ENCODE peak calls at places on chromosome 20, in nine cellular contexts. One of them, this sample, is unnamed.

GRCh38 chr20:6094038-6094437 is 28.8 kb downstream of the FERMT1 start:
- DNase-seq in HCT116: no peak
- DNase-seq in Karpas-422: no peak
- DNase-seq in OCI-LY7: peak; percentile 5
- DNase-seq in GM23248: no peak
- DNase-seq in hepatocyte: no peak
- DNase-seq in MM.1S: no peak
- DNase-seq in PC-9: no peak
- DNase-seq in PC-3: no peak
- DNase-seq in this sample: no peak

GRCh38 chr20:34834459-34834893 is 9.0 kb upstream of the NCOA6 start:
- DNase-seq in HCT116: peak; percentile 21
- DNase-seq in Karpas-422: peak; percentile 85
- DNase-seq in OCI-LY7: peak; percentile 67
- DNase-seq in GM23248: peak; percentile 58
- DNase-seq in hepatocyte: peak; percentile 29
- DNase-seq in MM.1S: peak; percentile 58
- DNase-seq in PC-9: peak; percentile 52
- DNase-seq in PC-3: peak; percentile 86
- DNase-seq in this sample: peak; percentile 53

GRCh38 chr20:43569282-43569681 is 10.5 kb downstream of the SGK2 start:
- DNase-seq in HCT116: no peak
- DNase-seq in Karpas-422: no peak
- DNase-seq in OCI-LY7: no peak
- DNase-seq in GM23248: no peak
- DNase-seq in hepatocyte: no peak
- DNase-seq in MM.1S: no peak
- DNase-seq in PC-9: no peak
- DNase-seq in PC-3: no peak
- DNase-seq in this sample: no peak

GRCh38 chr20:51003776-51004175 is 19.1 kb downstream of the KCNG1 start:
- DNase-seq in HCT116: no peak
- DNase-seq in Karpas-422: no peak
- DNase-seq in OCI-LY7: no peak
- DNase-seq in GM23248: no peak
- DNase-seq in hepatocyte: no peak
- DNase-seq in MM.1S: no peak
- DNase-seq in PC-9: no peak
- DNase-seq in PC-3: no peak
- DNase-seq in this sample: no peak

GRCh38 chr20:36572701-36573102 is 695 bp upstream of the TGIF2 start:
- DNase-seq in HCT116: no peak
- DNase-seq in Karpas-422: peak; percentile 74
- DNase-seq in OCI-LY7: no peak
- DNase-seq in GM23248: peak; percentile 48
- DNase-seq in hepatocyte: peak; percentile 61
- DNase-seq in MM.1S: no peak
- DNase-seq in PC-9: no peak
- DNase-seq in PC-3: no peak
- DNase-seq in this sample: peak; percentile 58

GRCh38 chr20:47220161-47220582 is 136.3 kb downstream of the ZMYND8 start:
- DNase-seq in HCT116: peak; percentile 10
- DNase-seq in Karpas-422: peak; percentile 85
- DNase-seq in OCI-LY7: peak; percentile 52
- DNase-seq in GM23248: peak; percentile 49
- DNase-seq in hepatocyte: no peak
- DNase-seq in MM.1S: no peak
- DNase-seq in PC-9: no peak
- DNase-seq in PC-3: peak; percentile 55
- DNase-seq in this sample: peak; percentile 85

GRCh38 chr20:62461157-62461556 is 14.6 kb downstream of the GATA5 start:
- DNase-seq in HCT116: no peak
- DNase-seq in Karpas-422: no peak
- DNase-seq in OCI-LY7: no peak
- DNase-seq in GM23248: no peak
- DNase-seq in hepatocyte: no peak
- DNase-seq in MM.1S: no peak
- DNase-seq in PC-9: no peak
- DNase-seq in PC-3: no peak
- DNase-seq in this sample: no peak

GRCh38 chr20:36525620-36526365 is 15.5 kb upstream of the MYL9 start:
- DNase-seq in HCT116: no peak
- DNase-seq in Karpas-422: no peak
- DNase-seq in OCI-LY7: no peak
- DNase-seq in GM23248: no peak
- DNase-seq in hepatocyte: no peak
- DNase-seq in MM.1S: no peak
- DNase-seq in PC-9: no peak
- DNase-seq in PC-3: no peak
- DNase-seq in this sample: no peak

GRCh38 chr20:47272893-47273590 is 83.5 kb downstream of the ZMYND8 start:
- DNase-seq in HCT116: peak; percentile 52
- DNase-seq in Karpas-422: peak; percentile 88
- DNase-seq in OCI-LY7: peak; percentile 75
- DNase-seq in GM23248: peak; percentile 78
- DNase-seq in hepatocyte: peak; percentile 82
- DNase-seq in MM.1S: peak; percentile 50
- DNase-seq in PC-9: peak; percentile 58
- DNase-seq in PC-3: peak; percentile 92
- DNase-seq in this sample: peak; percentile 85

GRCh38 chr20:22700387-22700786 is 116.0 kb upstream of the FOXA2 start:
- DNase-seq in HCT116: no peak
- DNase-seq in Karpas-422: no peak
- DNase-seq in OCI-LY7: no peak
- DNase-seq in GM23248: peak; percentile 41
- DNase-seq in hepatocyte: no peak
- DNase-seq in MM.1S: no peak
- DNase-seq in PC-9: no peak
- DNase-seq in PC-3: peak; percentile 14
- DNase-seq in this sample: no peak

GRCh38 chr20:52231230-52231746 is 39.7 kb upstream of the ZFP64 start:
- DNase-seq in HCT116: no peak
- DNase-seq in Karpas-422: no peak
- DNase-seq in OCI-LY7: no peak
- DNase-seq in GM23248: no peak
- DNase-seq in hepatocyte: peak; percentile 50
- DNase-seq in MM.1S: no peak
- DNase-seq in PC-9: no peak
- DNase-seq in PC-3: peak; percentile 22
- DNase-seq in this sample: no peak

GRCh38 chr20:46030290-46031013 is 1.4 kb downstream of the SLC12A5 start:
- DNase-seq in HCT116: no peak
- DNase-seq in Karpas-422: no peak
- DNase-seq in OCI-LY7: no peak
- DNase-seq in GM23248: no peak
- DNase-seq in hepatocyte: no peak
- DNase-seq in MM.1S: no peak
- DNase-seq in PC-9: no peak
- DNase-seq in PC-3: no peak
- DNase-seq in this sample: no peak
- H3K9me2 ChIP-seq in HCT116: no peaks in the 10 kb centered on the region
- H3K9me2 ChIP-seq in Karpas-422: no peaks in the 10 kb centered on the region
- H3K9me2 ChIP-seq in OCI-LY7: no peaks in the 10 kb centered on the region
- H3K9me2 ChIP-seq in GM23248: no peaks in the 10 kb centered on the region
- H3K9me2 ChIP-seq in hepatocyte: no peaks in the 10 kb centered on the region
- H3K9me2 ChIP-seq in MM.1S: no peaks in the 10 kb centered on the region
- H3K9me2 ChIP-seq in PC-9: no peaks in the 10 kb centered on the region
- H3K9me2 ChIP-seq in PC-3: no peaks in the 10 kb centered on the region
- H3K9me2 ChIP-seq in this sample: no peaks in the 10 kb centered on the region

GRCh38 chr20:24018796-24019195 is 30.2 kb upstream of the GGTLC1 start:
- DNase-seq in HCT116: no peak
- DNase-seq in Karpas-422: no peak
- DNase-seq in OCI-LY7: no peak
- DNase-seq in GM23248: peak; percentile 18
- DNase-seq in hepatocyte: peak; percentile 9
- DNase-seq in MM.1S: no peak
- DNase-seq in PC-9: peak; percentile 63
- DNase-seq in PC-3: peak; percentile 73
- DNase-seq in this sample: no peak
- H3K9me2 ChIP-seq in HCT116: no peaks in the 10 kb centered on the region
- H3K9me2 ChIP-seq in Karpas-422: no peaks in the 10 kb centered on the region
- H3K9me2 ChIP-seq in OCI-LY7: no peaks in the 10 kb centered on the region
- H3K9me2 ChIP-seq in GM23248: no peaks in the 10 kb centered on the region
- H3K9me2 ChIP-seq in hepatocyte: no peaks in the 10 kb centered on the region
- H3K9me2 ChIP-seq in MM.1S: no peaks in the 10 kb centered on the region
- H3K9me2 ChIP-seq in PC-9: no peaks in the 10 kb centered on the region
- H3K9me2 ChIP-seq in PC-3: peaks cover 5% of the 10 kb centered on the region
- H3K9me2 ChIP-seq in this sample: peaks cover 3% of the 10 kb centered on the region

GRCh38 chr20:884983-885952 is 30.9 kb downstream of the ANGPT4 start:
- DNase-seq in HCT116: no peak
- DNase-seq in Karpas-422: no peak
- DNase-seq in OCI-LY7: no peak
- DNase-seq in GM23248: peak; percentile 75
- DNase-seq in hepatocyte: peak; percentile 72
- DNase-seq in MM.1S: peak; percentile 18
- DNase-seq in PC-9: no peak
- DNase-seq in PC-3: peak; percentile 36
- DNase-seq in this sample: peak; percentile 93
- H3K9me2 ChIP-seq in HCT116: no peaks in the 10 kb centered on the region
- H3K9me2 ChIP-seq in Karpas-422: no peaks in the 10 kb centered on the region
- H3K9me2 ChIP-seq in OCI-LY7: no peaks in the 10 kb centered on the region
- H3K9me2 ChIP-seq in GM23248: no peaks in the 10 kb centered on the region
- H3K9me2 ChIP-seq in hepatocyte: no peaks in the 10 kb centered on the region
- H3K9me2 ChIP-seq in MM.1S: no peaks in the 10 kb centered on the region
- H3K9me2 ChIP-seq in PC-9: no peaks in the 10 kb centered on the region
- H3K9me2 ChIP-seq in PC-3: no peaks in the 10 kb centered on the region
- H3K9me2 ChIP-seq in this sample: no peaks in the 10 kb centered on the region

GRCh38 chr20:61185841-61186601 is 66.0 kb upstream of the CDH4 start:
- DNase-seq in HCT116: no peak
- DNase-seq in Karpas-422: no peak
- DNase-seq in OCI-LY7: no peak
- DNase-seq in GM23248: peak; percentile 81
- DNase-seq in hepatocyte: peak; percentile 50
- DNase-seq in MM.1S: no peak
- DNase-seq in PC-9: peak; percentile 59
- DNase-seq in PC-3: peak; percentile 35
- DNase-seq in this sample: no peak

GRCh38 chr20:61186771-61187170 is 65.3 kb upstream of the CDH4 start:
- DNase-seq in HCT116: no peak
- DNase-seq in Karpas-422: no peak
- DNase-seq in OCI-LY7: no peak
- DNase-seq in GM23248: peak; percentile 42
- DNase-seq in hepatocyte: no peak
- DNase-seq in MM.1S: no peak
- DNase-seq in PC-9: no peak
- DNase-seq in PC-3: no peak
- DNase-seq in this sample: no peak

GRCh38 chr20:61192254-61192950 is 59.7 kb upstream of the CDH4 start:
- DNase-seq in HCT116: no peak
- DNase-seq in Karpas-422: no peak
- DNase-seq in OCI-LY7: no peak
- DNase-seq in GM23248: no peak
- DNase-seq in hepatocyte: no peak
- DNase-seq in MM.1S: no peak
- DNase-seq in PC-9: no peak
- DNase-seq in PC-3: no peak
- DNase-seq in this sample: no peak

GRCh38 chr20:61191096-61191495 is 61.0 kb upstream of the CDH4 start:
- DNase-seq in HCT116: no peak
- DNase-seq in Karpas-422: no peak
- DNase-seq in OCI-LY7: no peak
- DNase-seq in GM23248: no peak
- DNase-seq in hepatocyte: peak; percentile 28
- DNase-seq in MM.1S: no peak
- DNase-seq in PC-9: no peak
- DNase-seq in PC-3: no peak
- DNase-seq in this sample: peak; percentile 5

GRCh38 chr20:61189534-61189933 is 62.5 kb upstream of the CDH4 start:
- DNase-seq in HCT116: no peak
- DNase-seq in Karpas-422: no peak
- DNase-seq in OCI-LY7: no peak
- DNase-seq in GM23248: no peak
- DNase-seq in hepatocyte: no peak
- DNase-seq in MM.1S: no peak
- DNase-seq in PC-9: no peak
- DNase-seq in PC-3: no peak
- DNase-seq in this sample: no peak
- H3K9me2 ChIP-seq in HCT116: no peaks in the 10 kb centered on the region
- H3K9me2 ChIP-seq in Karpas-422: no peaks in the 10 kb centered on the region
- H3K9me2 ChIP-seq in OCI-LY7: no peaks in the 10 kb centered on the region
- H3K9me2 ChIP-seq in GM23248: no peaks in the 10 kb centered on the region
- H3K9me2 ChIP-seq in hepatocyte: no peaks in the 10 kb centered on the region
- H3K9me2 ChIP-seq in MM.1S: no peaks in the 10 kb centered on the region
- H3K9me2 ChIP-seq in PC-9: no peaks in the 10 kb centered on the region
- H3K9me2 ChIP-seq in PC-3: no peaks in the 10 kb centered on the region
- H3K9me2 ChIP-seq in this sample: no peaks in the 10 kb centered on the region

DNA sequence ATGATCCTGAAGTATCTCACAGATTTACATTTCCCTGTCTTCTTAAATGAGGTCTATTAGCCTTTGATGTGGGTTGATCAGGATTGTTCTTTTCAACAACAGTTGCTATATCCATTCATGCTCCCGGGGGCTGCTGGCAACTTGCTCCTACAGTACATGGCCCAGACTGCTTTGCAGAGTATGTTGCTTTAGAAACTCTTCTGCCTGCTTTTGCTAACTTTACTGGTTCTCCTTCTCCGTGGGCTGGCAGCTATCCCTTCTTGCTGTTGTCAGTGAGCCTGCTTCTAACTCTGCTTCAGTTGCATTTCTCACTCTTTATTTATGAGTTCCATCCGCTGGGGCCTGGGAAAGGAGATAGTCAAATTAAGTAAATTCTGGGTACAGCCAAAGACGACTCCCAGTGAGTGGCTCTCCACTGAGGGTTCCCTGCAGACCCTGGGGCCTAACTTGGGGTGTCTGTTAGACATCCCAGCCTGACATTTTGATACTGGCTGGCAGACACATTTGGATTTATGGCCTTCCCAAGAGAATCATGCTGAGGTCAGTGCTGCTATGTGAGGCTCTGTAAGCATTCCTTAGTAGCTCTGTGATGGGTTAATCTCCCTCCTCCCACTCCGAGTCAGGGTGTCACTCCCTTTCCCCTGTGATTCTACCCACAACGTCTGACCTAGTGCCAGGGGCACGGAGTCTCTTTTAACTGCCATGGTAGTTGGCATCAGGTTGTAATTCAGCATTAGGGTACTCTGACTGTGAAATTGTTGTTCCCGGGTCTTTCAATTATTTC is 73.6 kb downstream of the SLX4IP start:
- DNase-seq in HCT116: no peak
- DNase-seq in Karpas-422: no peak
- DNase-seq in OCI-LY7: no peak
- DNase-seq in GM23248: peak; percentile 56
- DNase-seq in hepatocyte: peak; percentile 44
- DNase-seq in MM.1S: no peak
- DNase-seq in PC-9: no peak
- DNase-seq in PC-3: no peak
- DNase-seq in this sample: no peak
- H3K9me2 ChIP-seq in HCT116: no peaks in the 10 kb centered on the region
- H3K9me2 ChIP-seq in Karpas-422: no peaks in the 10 kb centered on the region
- H3K9me2 ChIP-seq in OCI-LY7: no peaks in the 10 kb centered on the region
- H3K9me2 ChIP-seq in GM23248: no peaks in the 10 kb centered on the region
- H3K9me2 ChIP-seq in hepatocyte: no peaks in the 10 kb centered on the region
- H3K9me2 ChIP-seq in MM.1S: no peaks in the 10 kb centered on the region
- H3K9me2 ChIP-seq in PC-9: no peaks in the 10 kb centered on the region
- H3K9me2 ChIP-seq in PC-3: no peaks in the 10 kb centered on the region
- H3K9me2 ChIP-seq in this sample: peaks cover 5% of the 10 kb centered on the region

GRCh38 chr20:3250091-3250504 is 11.1 kb upstream of the SLC4A11 start:
- DNase-seq in HCT116: no peak
- DNase-seq in Karpas-422: peak; percentile 68
- DNase-seq in OCI-LY7: no peak
- DNase-seq in GM23248: peak; percentile 23
- DNase-seq in hepatocyte: no peak
- DNase-seq in MM.1S: no peak
- DNase-seq in PC-9: no peak
- DNase-seq in PC-3: peak; percentile 62
- DNase-seq in this sample: peak; percentile 95
- H3K9me2 ChIP-seq in HCT116: no peaks in the 10 kb centered on the region
- H3K9me2 ChIP-seq in Karpas-422: no peaks in the 10 kb centered on the region
- H3K9me2 ChIP-seq in OCI-LY7: no peaks in the 10 kb centered on the region
- H3K9me2 ChIP-seq in GM23248: no peaks in the 10 kb centered on the region
- H3K9me2 ChIP-seq in hepatocyte: no peaks in the 10 kb centered on the region
- H3K9me2 ChIP-seq in MM.1S: no peaks in the 10 kb centered on the region
- H3K9me2 ChIP-seq in PC-9: no peaks in the 10 kb centered on the region
- H3K9me2 ChIP-seq in PC-3: no peaks in the 10 kb centered on the region
- H3K9me2 ChIP-seq in this sample: no peaks in the 10 kb centered on the region